ENCODE peak calls at places on chromosomes 6 and 20, in five cellular contexts. A is iPS DF 6.9, D is stomach, W is esophagus squamous epithelium, G is A673. X is an unnamed sample. For H3K36me3, the result is how much of the 10 kb centered on the place peaks cover.

GRCh38 chr6:144515761-144516160 is 230.6 kb downstream of the UTRN start:
- DNase-seq in A (no peak), D (no peak), W (no peak), G (no peak), X (no peak)

GRCh38 chr20:53164072-53164471 is 191.9 kb downstream of the TSHZ2 start:
- DNase-seq in A (no peak), D (no peak), W (no peak), G (no peak), X (no peak)

GRCh38 chr6:154252676-154253075 is 103.9 kb downstream of the IPCEF1 start:
- DNase-seq in A (no peak), D (no peak), W (no peak), G (no peak), X (no peak)

GRCh38 chr6:25359191-25359861 is 80.2 kb downstream of the CARMIL1 start:
- DNase-seq in A (no peak), D (no peak), W (no peak), G (peak), X (peak)

GRCh38 chr6:146260886-146261285 is 232.0 kb downstream of the GRM1 start:
- DNase-seq in A (no peak), D (no peak), W (no peak), G (no peak), X (no peak)

GRCh38 chr6:6724319-6725119 is 136.0 kb downstream of the LY86 start:
- DNase-seq in A (no peak), D (peak), W (no peak), G (peak), X (peak)

GRCh38 chr6:75115501-75115900 is 90.4 kb downstream of the COL12A1 start:
- DNase-seq in A (no peak), D (no peak), W (no peak), G (no peak), X (peak)

GRCh38 chr6:156686429-156686939 is 90.7 kb upstream of the ARID1B start:
- DNase-seq in A (no peak), D (peak), W (no peak), G (no peak), X (peak)

GRCh38 chr6:162962093-162962492 is 234.3 kb downstream of the PACRG start:
- DNase-seq in A (no peak), D (no peak), W (no peak), G (no peak), X (no peak)

GRCh38 chr20:57927376-57927775 is 217.6 kb upstream of the PMEPA1 start:
- DNase-seq in A (no peak), D (no peak), W (no peak), G (no peak), X (no peak)

GRCh38 chr6:41698350-41698781 is 37.0 kb downstream of the TFEB start:
- DNase-seq in A (no peak), D (no peak), W (no peak), G (no peak), X (peak)

GRCh38 chr20:57244221-57244585 is 22.2 kb downstream of the BMP7 start:
- DNase-seq in A (no peak), D (no peak), W (no peak), G (no peak), X (no peak)

GRCh38 chr6:52407467-52407866 is 12.7 kb upstream of the EFHC1 start:
- DNase-seq in A (no peak), D (no peak), W (no peak), G (peak), X (peak)

GRCh38 chr6:25831532-25832306 is at the start of gene SLC17A1:
- DNase-seq in A (no peak), D (no peak), W (no peak), G (peak), X (no peak)

GRCh38 chr6:81624443-81624842 is 128.0 kb downstream of the TENT5A start:
- DNase-seq in A (no peak), D (no peak), W (no peak), G (no peak), X (no peak)

GRCh38 chr6:19664878-19665715 is 172.1 kb upstream of the ID4 start:
- DNase-seq in A (no peak), D (no peak), W (no peak), G (peak), X (peak)

GRCh38 chr6:31900917-31901414 is 920 bp downstream of the ZBTB12 start:
- DNase-seq in A (no peak), D (no peak), W (no peak), G (no peak), X (no peak)

GRCh38 chr6:149428606-149429005 is 28.5 kb downstream of the SUMO4 start:
- DNase-seq in A (no peak), D (no peak), W (no peak), G (no peak), X (no peak)

GRCh38 chr6:7419065-7419464 is 29.5 kb downstream of the RIOK1 start:
- DNase-seq in A (no peak), D (no peak), W (no peak), G (no peak), X (no peak)

GRCh38 chr6:122558027-122558426 is 52.2 kb upstream of the PKIB start:
- DNase-seq in A (no peak), D (no peak), W (no peak), G (no peak), X (no peak)

GRCh38 chr20:54122189-54122588 is 51.6 kb downstream of the CYP24A1 start:
- DNase-seq in A (no peak), D (no peak), W (no peak), G (no peak), X (peak)

GRCh38 chr6:15062311-15063252 is 183.3 kb upstream of the JARID2 start:
- DNase-seq in A (no peak), D (no peak), W (no peak), G (no peak), X (peak)

GRCh38 chr6:148580442-148580841 is 166.4 kb upstream of the UST start:
- DNase-seq in A (no peak), D (no peak), W (no peak), G (no peak), X (no peak)

GRCh38 chr6:166910601-166911000 is 45.7 kb downstream of the RNASET2 start:
- DNase-seq in A (no peak), D (no peak), W (no peak), G (no peak), X (peak)

GRCh38 chr20:3691897-3692296 is 10.1 kb upstream of the ADAM33 start:
- DNase-seq in A (no peak), D (no peak), W (no peak), G (no peak), X (no peak)

GRCh38 chr6:141401851-141402250 is 730.9 kb upstream of the GJE1 start:
- DNase-seq in A (no peak), D (no peak), W (no peak), G (no peak), X (no peak)

GRCh38 chr6:137416376-137417109 is 77.7 kb downstream of the OLIG3 start:
- DNase-seq in A (no peak), D (no peak), W (no peak), G (peak), X (peak)

GRCh38 chr20:3612795-3613560 is 50.2 kb downstream of the GFRA4 start:
- DNase-seq in A (no peak), D (no peak), W (no peak), G (no peak), X (no peak)

GRCh38 chr20:19958243-19958642 is 58.9 kb upstream of the NAA20 start:
- DNase-seq in A (no peak), D (no peak), W (no peak), G (no peak), X (no peak)
- H3K36me3 ChIP-seq in A (under half), D (under half), W (under half), G (under half), X (under half)

GRCh38 chr20:51221791-51222408 is 199.0 kb upstream of the KCNG1 start:
- DNase-seq in A (peak), D (no peak), W (no peak), G (peak), X (no peak)
- H3K36me3 ChIP-seq in A (under half), D (under half), W (under half), G (under half), X (under half)

DNA sequence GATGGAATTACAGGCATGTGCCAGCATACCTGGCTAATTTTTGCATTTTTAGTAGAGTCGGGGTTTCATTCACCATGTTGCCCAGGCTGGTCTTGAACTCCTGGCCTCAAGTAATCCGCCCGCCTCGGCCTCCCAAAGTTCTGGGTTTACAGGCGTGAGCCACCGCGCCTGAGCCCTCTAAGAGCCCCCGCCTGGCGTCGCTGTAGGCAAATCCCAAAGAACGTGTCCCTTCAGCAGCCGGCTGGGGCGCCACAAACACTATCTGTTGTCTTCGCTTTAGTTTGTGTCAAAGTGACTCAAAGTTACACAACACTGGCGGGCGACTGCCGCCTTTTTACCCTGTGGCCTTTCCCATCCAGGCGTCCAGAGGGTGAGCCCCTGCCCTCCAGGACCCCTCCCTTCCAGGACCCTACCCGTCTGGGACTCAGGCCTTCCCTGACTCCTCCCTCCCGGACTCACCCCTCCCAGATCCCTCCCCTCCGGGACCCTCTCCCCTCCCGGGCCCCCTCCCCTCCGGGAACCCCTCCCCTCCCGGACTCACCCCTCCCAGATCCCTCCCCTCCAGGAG is 940 bp upstream of the ADRM1 start:
- DNase-seq in A (peak), D (peak), W (peak), G (peak), X (peak)
- H3K36me3 ChIP-seq in A (under half), D (under half), W (under half), G (under half), X (under half)

GRCh38 chr6:72955666-72956065 is 269.6 kb downstream of the KHDC1L start:
- DNase-seq in A (no peak), D (no peak), W (no peak), G (no peak), X (no peak)

GRCh38 chr6:72953901-72954494 is 271.3 kb downstream of the KHDC1L start:
- DNase-seq in A (no peak), D (no peak), W (no peak), G (peak), X (peak)

GRCh38 chr6:72952808-72953630 is 272.3 kb downstream of the KHDC1L start:
- DNase-seq in A (no peak), D (no peak), W (no peak), G (peak), X (peak)

GRCh38 chr6:72954736-72955135 is 270.6 kb downstream of the KHDC1L start:
- DNase-seq in A (no peak), D (no peak), W (no peak), G (no peak), X (peak)

DNA sequence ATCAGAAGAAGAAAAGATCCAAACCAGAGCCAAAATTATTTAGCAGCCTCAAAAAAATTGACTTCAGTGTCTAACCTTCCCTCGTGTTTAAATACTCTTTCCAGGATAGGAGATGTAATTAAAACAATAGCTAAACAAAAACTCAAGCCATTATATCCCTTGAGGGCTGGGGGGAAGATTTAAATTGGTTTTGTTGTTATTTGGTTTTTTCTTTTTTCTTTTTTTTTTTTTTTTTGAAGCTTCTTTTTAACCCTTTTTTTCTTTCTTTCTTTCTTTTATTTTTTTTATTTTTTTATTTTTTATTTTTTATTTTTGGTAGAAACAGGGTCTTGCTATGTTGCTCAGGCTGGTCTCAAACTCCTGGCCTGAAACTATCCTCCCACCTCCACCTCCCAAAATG is 269.0 kb downstream of the KHDC1L start:
- DNase-seq in A (no peak), D (no peak), W (no peak), G (no peak), X (no peak)
- H3K36me3 ChIP-seq in A (under half), D (under half), W (under half), G (under half), X (under half)

GRCh38 chr20:36582821-36583220 is 9.4 kb downstream of the TGIF2 start:
- DNase-seq in A (no peak), D (no peak), W (no peak), G (no peak), X (no peak)
- H3K36me3 ChIP-seq in A (under half), D (under half), W (under half), G (half or more), X (under half)

GRCh38 chr20:63494084-63494419 is 4.8 kb downstream of the EEF1A2 start:
- DNase-seq in A (no peak), D (no peak), W (no peak), G (no peak), X (no peak)
- H3K36me3 ChIP-seq in A (under half), D (under half), W (under half), G (under half), X (under half)

GRCh38 chr6:35317483-35318199 is 20.0 kb downstream of the DEF6 start:
- DNase-seq in A (no peak), D (no peak), W (no peak), G (peak), X (peak)
- H3K36me3 ChIP-seq in A (under half), D (under half), W (under half), G (under half), X (under half)

GRCh38 chr20:47269309-47270165 is 87.0 kb downstream of the ZMYND8 start:
- DNase-seq in A (no peak), D (no peak), W (no peak), G (no peak), X (no peak)

GRCh38 chr20:47265214-47265613 is 91.3 kb downstream of the ZMYND8 start:
- DNase-seq in A (no peak), D (no peak), W (no peak), G (peak), X (no peak)

GRCh38 chr20:47266847-47267515 is 89.5 kb downstream of the ZMYND8 start:
- DNase-seq in A (no peak), D (no peak), W (no peak), G (no peak), X (no peak)

GRCh38 chr20:47265984-47266383 is 90.5 kb downstream of the ZMYND8 start:
- DNase-seq in A (no peak), D (no peak), W (no peak), G (no peak), X (no peak)

DNA sequence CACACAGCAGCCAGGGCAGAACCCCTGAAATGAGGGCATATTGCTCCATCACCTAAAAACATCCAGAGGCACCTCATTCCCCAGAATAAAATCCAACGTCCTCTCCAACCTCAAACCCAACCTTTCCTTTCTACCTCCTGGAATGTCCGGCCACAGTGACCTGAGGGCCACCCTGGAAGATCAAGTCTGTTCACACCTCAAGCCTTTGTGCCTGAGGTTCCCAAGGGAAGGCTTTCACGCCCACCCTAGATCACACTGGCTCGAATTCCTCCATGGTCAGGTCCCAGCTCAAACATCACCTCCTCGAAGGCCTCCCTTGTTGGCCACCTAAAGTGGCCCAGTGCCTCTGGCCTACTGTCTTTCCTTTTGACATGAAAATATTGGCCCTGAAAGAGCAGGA is 88.9 kb downstream of the ZMYND8 start:
- DNase-seq in A (no peak), D (no peak), W (no peak), G (no peak), X (no peak)
- H3K36me3 ChIP-seq in A (under half), D (under half), W (under half), G (under half), X (under half)

GRCh38 chr6:10995114-10995707 is 48.9 kb downstream of the ELOVL2 start:
- DNase-seq in A (no peak), D (no peak), W (no peak), G (no peak), X (no peak)

GRCh38 chr6:10989587-10989986 is 54.5 kb downstream of the ELOVL2 start:
- DNase-seq in A (no peak), D (no peak), W (no peak), G (no peak), X (no peak)

GRCh38 chr6:10993896-10994295 is 50.2 kb downstream of the ELOVL2 start:
- DNase-seq in A (no peak), D (no peak), W (no peak), G (no peak), X (no peak)

DNA sequence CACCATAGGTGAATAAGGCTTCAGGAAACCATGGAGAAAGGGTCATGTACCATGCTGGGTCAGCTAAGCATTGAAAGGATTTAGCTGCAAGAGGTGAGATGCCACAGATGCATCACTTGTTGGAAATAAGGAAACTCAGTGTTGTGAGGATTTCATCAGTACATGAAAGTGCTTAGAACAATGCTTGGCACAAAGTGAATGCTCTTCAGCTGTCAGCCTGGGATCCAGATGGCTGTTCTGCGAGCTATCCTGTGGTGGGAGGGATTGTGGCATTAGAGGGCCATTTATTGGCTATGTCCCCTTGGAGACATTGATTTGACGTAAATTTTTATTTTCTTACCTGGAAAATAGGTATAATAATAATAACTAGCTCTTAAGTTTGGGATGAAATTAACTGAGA is 53.0 kb downstream of the ELOVL2 start:
- DNase-seq in A (no peak), D (no peak), W (no peak), G (no peak), X (no peak)
- H3K36me3 ChIP-seq in A (under half), D (under half), W (under half), G (under half), X (under half)

GRCh38 chr6:30891450-30891723 is 7.1 kb downstream of the DDR1 start:
- DNase-seq in A (no peak), D (no peak), W (no peak), G (no peak), X (no peak)
- H3K36me3 ChIP-seq in A (half or more), D (under half), W (under half), G (under half), X (under half)

X was measured in astrocyte.